ENCODE peak calls at places on chromosomes 11 and 22, in ten cellular contexts. One of them, this sample, is unnamed.

GRCh38 chr22:46984751-46985506 is 222.5 kb downstream of the TBC1D22A start:
- DNase-seq in brain microvascular endothelial cell: peak
- DNase-seq in thoracic aorta: no peak
- DNase-seq in fibroblast of the aortic adventitia: peak
- DNase-seq in A549: no peak
- DNase-seq in cardiac muscle cell: no peak
- DNase-seq in prostate gland: no peak
- DNase-seq in stomach: no peak
- DNase-seq in heart right ventricle: no peak
- DNase-seq in astrocyte of the spinal cord: peak
- DNase-seq in this sample: no peak

GRCh38 chr11:1758611-1759150 is 5.0 kb downstream of the CTSD start:
- DNase-seq in brain microvascular endothelial cell: no peak
- DNase-seq in thoracic aorta: no peak
- DNase-seq in fibroblast of the aortic adventitia: no peak
- DNase-seq in A549: no peak
- DNase-seq in cardiac muscle cell: no peak
- DNase-seq in prostate gland: no peak
- DNase-seq in stomach: no peak
- DNase-seq in heart right ventricle: no peak
- DNase-seq in astrocyte of the spinal cord: no peak
- DNase-seq in this sample: no peak

GRCh38 chr11:776459-777287 is 614 bp downstream of the GATD1 start:
- DNase-seq in brain microvascular endothelial cell: no peak
- DNase-seq in thoracic aorta: no peak
- DNase-seq in fibroblast of the aortic adventitia: no peak
- DNase-seq in A549: no peak
- DNase-seq in cardiac muscle cell: peak
- DNase-seq in prostate gland: no peak
- DNase-seq in stomach: no peak
- DNase-seq in heart right ventricle: peak
- DNase-seq in astrocyte of the spinal cord: no peak
- DNase-seq in this sample: peak

GRCh38 chr11:77207618-77208313 is 79.7 kb downstream of the MYO7A start:
- DNase-seq in brain microvascular endothelial cell: no peak
- DNase-seq in thoracic aorta: no peak
- DNase-seq in fibroblast of the aortic adventitia: peak
- DNase-seq in A549: no peak
- DNase-seq in cardiac muscle cell: no peak
- DNase-seq in prostate gland: no peak
- DNase-seq in stomach: no peak
- DNase-seq in heart right ventricle: no peak
- DNase-seq in astrocyte of the spinal cord: no peak
- DNase-seq in this sample: no peak

GRCh38 chr11:129861702-129862107 is 33.7 kb downstream of the NFRKB start:
- DNase-seq in brain microvascular endothelial cell: peak
- DNase-seq in thoracic aorta: no peak
- DNase-seq in fibroblast of the aortic adventitia: peak
- DNase-seq in A549: peak
- DNase-seq in cardiac muscle cell: peak
- DNase-seq in prostate gland: peak
- DNase-seq in stomach: peak
- DNase-seq in heart right ventricle: no peak
- DNase-seq in astrocyte of the spinal cord: peak
- DNase-seq in this sample: no peak

GRCh38 chr11:76318744-76319384 is 62.1 kb downstream of the THAP12 start:
- DNase-seq in brain microvascular endothelial cell: peak
- DNase-seq in thoracic aorta: peak
- DNase-seq in fibroblast of the aortic adventitia: peak
- DNase-seq in A549: peak
- DNase-seq in cardiac muscle cell: peak
- DNase-seq in prostate gland: peak
- DNase-seq in stomach: peak
- DNase-seq in heart right ventricle: peak
- DNase-seq in astrocyte of the spinal cord: peak
- DNase-seq in this sample: peak

GRCh38 chr11:122661182-122661945 is 5.8 kb downstream of the UBASH3B start:
- DNase-seq in brain microvascular endothelial cell: no peak
- DNase-seq in thoracic aorta: no peak
- DNase-seq in fibroblast of the aortic adventitia: peak
- DNase-seq in A549: no peak
- DNase-seq in cardiac muscle cell: no peak
- DNase-seq in prostate gland: no peak
- DNase-seq in stomach: no peak
- DNase-seq in heart right ventricle: no peak
- DNase-seq in astrocyte of the spinal cord: no peak
- DNase-seq in this sample: no peak

GRCh38 chr11:126981635-126982034 is 18.9 kb downstream of the KIRREL3 start:
- DNase-seq in brain microvascular endothelial cell: no peak
- DNase-seq in thoracic aorta: no peak
- DNase-seq in fibroblast of the aortic adventitia: no peak
- DNase-seq in A549: no peak
- DNase-seq in cardiac muscle cell: no peak
- DNase-seq in prostate gland: no peak
- DNase-seq in stomach: no peak
- DNase-seq in heart right ventricle: no peak
- DNase-seq in astrocyte of the spinal cord: no peak
- DNase-seq in this sample: no peak

GRCh38 chr11:107490836-107491235 is 33.2 kb upstream of the CWF19L2 start:
- DNase-seq in brain microvascular endothelial cell: no peak
- DNase-seq in thoracic aorta: no peak
- DNase-seq in fibroblast of the aortic adventitia: no peak
- DNase-seq in A549: no peak
- DNase-seq in cardiac muscle cell: no peak
- DNase-seq in prostate gland: no peak
- DNase-seq in stomach: no peak
- DNase-seq in heart right ventricle: no peak
- DNase-seq in astrocyte of the spinal cord: no peak
- DNase-seq in this sample: no peak

GRCh38 chr11:10743354-10744035 is 7.6 kb upstream of the CTR9 start:
- DNase-seq in brain microvascular endothelial cell: no peak
- DNase-seq in thoracic aorta: no peak
- DNase-seq in fibroblast of the aortic adventitia: no peak
- DNase-seq in A549: no peak
- DNase-seq in cardiac muscle cell: no peak
- DNase-seq in prostate gland: no peak
- DNase-seq in stomach: no peak
- DNase-seq in heart right ventricle: no peak
- DNase-seq in astrocyte of the spinal cord: no peak
- DNase-seq in this sample: no peak

GRCh38 chr11:17280494-17281127 is 4.1 kb downstream of the NUCB2 start:
- DNase-seq in brain microvascular endothelial cell: no peak
- DNase-seq in thoracic aorta: no peak
- DNase-seq in fibroblast of the aortic adventitia: peak
- DNase-seq in A549: no peak
- DNase-seq in cardiac muscle cell: no peak
- DNase-seq in prostate gland: no peak
- DNase-seq in stomach: no peak
- DNase-seq in heart right ventricle: no peak
- DNase-seq in astrocyte of the spinal cord: no peak
- DNase-seq in this sample: no peak

GRCh38 chr11:92854952-92855351 is 114.5 kb upstream of the MTNR1B start:
- DNase-seq in brain microvascular endothelial cell: no peak
- DNase-seq in thoracic aorta: no peak
- DNase-seq in fibroblast of the aortic adventitia: no peak
- DNase-seq in A549: no peak
- DNase-seq in cardiac muscle cell: no peak
- DNase-seq in prostate gland: no peak
- DNase-seq in stomach: no peak
- DNase-seq in heart right ventricle: no peak
- DNase-seq in astrocyte of the spinal cord: no peak
- DNase-seq in this sample: no peak

GRCh38 chr22:46517255-46517761 is 20.1 kb downstream of the CELSR1 start:
- DNase-seq in brain microvascular endothelial cell: no peak
- DNase-seq in thoracic aorta: no peak
- DNase-seq in fibroblast of the aortic adventitia: no peak
- DNase-seq in A549: no peak
- DNase-seq in cardiac muscle cell: no peak
- DNase-seq in prostate gland: no peak
- DNase-seq in stomach: no peak
- DNase-seq in heart right ventricle: no peak
- DNase-seq in astrocyte of the spinal cord: no peak
- DNase-seq in this sample: no peak

GRCh38 chr11:122724520-122724919 is 69.0 kb downstream of the UBASH3B start:
- DNase-seq in brain microvascular endothelial cell: no peak
- DNase-seq in thoracic aorta: no peak
- DNase-seq in fibroblast of the aortic adventitia: no peak
- DNase-seq in A549: no peak
- DNase-seq in cardiac muscle cell: no peak
- DNase-seq in prostate gland: no peak
- DNase-seq in stomach: no peak
- DNase-seq in heart right ventricle: no peak
- DNase-seq in astrocyte of the spinal cord: no peak
- DNase-seq in this sample: no peak

GRCh38 chr11:43916621-43917020 is 25.8 kb upstream of the C11orf96 start:
- DNase-seq in brain microvascular endothelial cell: no peak
- DNase-seq in thoracic aorta: no peak
- DNase-seq in fibroblast of the aortic adventitia: no peak
- DNase-seq in A549: no peak
- DNase-seq in cardiac muscle cell: peak
- DNase-seq in prostate gland: no peak
- DNase-seq in stomach: no peak
- DNase-seq in heart right ventricle: no peak
- DNase-seq in astrocyte of the spinal cord: no peak
- DNase-seq in this sample: no peak
- TF ChIP-seq CTCF in brain microvascular endothelial cell: no peak
- TF ChIP-seq CTCF in thoracic aorta: no peak
- TF ChIP-seq CTCF in fibroblast of the aortic adventitia: no peak
- TF ChIP-seq CTCF in A549: no peak
- TF ChIP-seq CTCF in cardiac muscle cell: no peak
- TF ChIP-seq CTCF in prostate gland: no peak
- TF ChIP-seq CTCF in stomach: no peak
- TF ChIP-seq CTCF in heart right ventricle: no peak
- TF ChIP-seq CTCF in astrocyte of the spinal cord: no peak
- TF ChIP-seq CTCF in this sample: no peak

DNA sequence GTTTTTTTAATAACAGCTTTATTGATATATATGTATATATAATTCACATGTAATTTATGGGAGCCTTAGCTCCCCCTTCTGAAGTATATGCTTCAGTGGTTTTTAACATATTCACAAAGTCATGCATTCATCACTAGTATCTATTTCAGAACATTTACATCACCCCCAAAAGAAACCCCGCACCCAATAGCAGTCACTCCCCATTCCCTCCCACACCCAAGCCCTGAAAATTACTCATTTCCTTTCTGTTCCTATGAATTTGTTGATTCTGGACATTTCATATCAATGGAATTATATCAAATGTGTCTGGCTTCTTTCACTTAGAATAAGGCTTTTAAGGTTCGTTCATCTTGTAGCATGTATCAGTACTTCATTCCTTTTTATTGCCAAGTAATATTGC is 35.6 kb upstream of the SYT7 start:
- DNase-seq in brain microvascular endothelial cell: peak
- DNase-seq in thoracic aorta: no peak
- DNase-seq in fibroblast of the aortic adventitia: peak
- DNase-seq in A549: no peak
- DNase-seq in cardiac muscle cell: no peak
- DNase-seq in prostate gland: no peak
- DNase-seq in stomach: no peak
- DNase-seq in heart right ventricle: no peak
- DNase-seq in astrocyte of the spinal cord: peak
- DNase-seq in this sample: no peak
- TF ChIP-seq CTCF in brain microvascular endothelial cell: no peak
- TF ChIP-seq CTCF in thoracic aorta: no peak
- TF ChIP-seq CTCF in fibroblast of the aortic adventitia: no peak
- TF ChIP-seq CTCF in A549: no peak
- TF ChIP-seq CTCF in cardiac muscle cell: no peak
- TF ChIP-seq CTCF in prostate gland: no peak
- TF ChIP-seq CTCF in stomach: no peak
- TF ChIP-seq CTCF in heart right ventricle: no peak
- TF ChIP-seq CTCF in astrocyte of the spinal cord: no peak
- TF ChIP-seq CTCF in this sample: no peak

DNA sequence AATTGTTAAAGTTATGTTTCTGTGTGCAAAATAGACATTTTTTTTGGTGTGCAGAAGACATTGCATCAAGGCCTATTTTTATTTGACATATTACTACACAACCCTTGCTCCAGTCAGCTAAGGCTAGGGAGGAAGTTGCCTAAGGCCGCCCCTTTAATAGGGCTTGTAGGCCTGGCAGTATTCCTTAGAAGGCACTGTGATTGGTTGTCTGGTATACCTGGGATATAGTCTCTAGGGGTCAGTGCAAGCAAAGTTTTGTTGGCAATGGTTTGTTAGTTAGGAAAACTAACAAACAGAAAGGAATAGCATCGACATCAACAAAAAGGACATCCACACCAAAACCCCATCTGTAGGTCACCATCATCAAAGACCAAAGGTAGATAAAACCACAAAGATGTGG is 16.9 kb downstream of the CCDC15 start:
- DNase-seq in brain microvascular endothelial cell: peak
- DNase-seq in thoracic aorta: no peak
- DNase-seq in fibroblast of the aortic adventitia: peak
- DNase-seq in A549: peak
- DNase-seq in cardiac muscle cell: peak
- DNase-seq in prostate gland: no peak
- DNase-seq in stomach: no peak
- DNase-seq in heart right ventricle: no peak
- DNase-seq in astrocyte of the spinal cord: peak
- DNase-seq in this sample: no peak
- TF ChIP-seq CTCF in brain microvascular endothelial cell: peak
- TF ChIP-seq CTCF in thoracic aorta: no peak
- TF ChIP-seq CTCF in fibroblast of the aortic adventitia: no peak
- TF ChIP-seq CTCF in A549: no peak
- TF ChIP-seq CTCF in cardiac muscle cell: no peak
- TF ChIP-seq CTCF in prostate gland: peak
- TF ChIP-seq CTCF in stomach: no peak
- TF ChIP-seq CTCF in heart right ventricle: no peak
- TF ChIP-seq CTCF in astrocyte of the spinal cord: no peak
- TF ChIP-seq CTCF in this sample: no peak

GRCh38 chr22:22798716-22799115 is 88.9 kb upstream of the IGLL5 start:
- DNase-seq in brain microvascular endothelial cell: no peak
- DNase-seq in thoracic aorta: no peak
- DNase-seq in fibroblast of the aortic adventitia: no peak
- DNase-seq in A549: no peak
- DNase-seq in cardiac muscle cell: no peak
- DNase-seq in prostate gland: no peak
- DNase-seq in stomach: no peak
- DNase-seq in heart right ventricle: no peak
- DNase-seq in astrocyte of the spinal cord: no peak
- DNase-seq in this sample: no peak

GRCh38 chr22:22800716-22801115 is 86.9 kb upstream of the IGLL5 start:
- DNase-seq in brain microvascular endothelial cell: no peak
- DNase-seq in thoracic aorta: no peak
- DNase-seq in fibroblast of the aortic adventitia: peak
- DNase-seq in A549: no peak
- DNase-seq in cardiac muscle cell: no peak
- DNase-seq in prostate gland: no peak
- DNase-seq in stomach: no peak
- DNase-seq in heart right ventricle: no peak
- DNase-seq in astrocyte of the spinal cord: no peak
- DNase-seq in this sample: no peak

GRCh38 chr22:22799561-22799960 is 88.1 kb upstream of the IGLL5 start:
- DNase-seq in brain microvascular endothelial cell: no peak
- DNase-seq in thoracic aorta: no peak
- DNase-seq in fibroblast of the aortic adventitia: no peak
- DNase-seq in A549: no peak
- DNase-seq in cardiac muscle cell: no peak
- DNase-seq in prostate gland: no peak
- DNase-seq in stomach: no peak
- DNase-seq in heart right ventricle: no peak
- DNase-seq in astrocyte of the spinal cord: no peak
- DNase-seq in this sample: no peak

GRCh38 chr22:22803285-22803853 is 84.2 kb upstream of the IGLL5 start:
- DNase-seq in brain microvascular endothelial cell: no peak
- DNase-seq in thoracic aorta: no peak
- DNase-seq in fibroblast of the aortic adventitia: no peak
- DNase-seq in A549: no peak
- DNase-seq in cardiac muscle cell: no peak
- DNase-seq in prostate gland: no peak
- DNase-seq in stomach: no peak
- DNase-seq in heart right ventricle: no peak
- DNase-seq in astrocyte of the spinal cord: no peak
- DNase-seq in this sample: no peak

GRCh38 chr22:22802346-22802970 is 85.2 kb upstream of the IGLL5 start:
- DNase-seq in brain microvascular endothelial cell: no peak
- DNase-seq in thoracic aorta: no peak
- DNase-seq in fibroblast of the aortic adventitia: no peak
- DNase-seq in A549: peak
- DNase-seq in cardiac muscle cell: no peak
- DNase-seq in prostate gland: no peak
- DNase-seq in stomach: no peak
- DNase-seq in heart right ventricle: no peak
- DNase-seq in astrocyte of the spinal cord: no peak
- DNase-seq in this sample: no peak
- TF ChIP-seq CTCF in brain microvascular endothelial cell: no peak
- TF ChIP-seq CTCF in thoracic aorta: no peak
- TF ChIP-seq CTCF in fibroblast of the aortic adventitia: no peak
- TF ChIP-seq CTCF in A549: no peak
- TF ChIP-seq CTCF in cardiac muscle cell: peak
- TF ChIP-seq CTCF in prostate gland: no peak
- TF ChIP-seq CTCF in stomach: no peak
- TF ChIP-seq CTCF in heart right ventricle: no peak
- TF ChIP-seq CTCF in astrocyte of the spinal cord: peak
- TF ChIP-seq CTCF in this sample: peak

This sample was measured in D721Med.